ENCODE peak calls at places on chromosomes 7 and 10, in five cellular contexts. F is T-helper 9 cell, R is GM10248, I is osteocyte, T is GM12892. E is an unnamed sample.

GRCh38 chr10:103822052-103822716 is 33.2 kb downstream of the SH3PXD2A start:
- DNase-seq in R (no peak), T (no peak), I (no peak), F (no peak), E (no peak)

GRCh38 chr10:11261687-11262086 is 244.0 kb downstream of the CELF2 start:
- DNase-seq in F (no peak), I (no peak), R (no peak), T (no peak), E (no peak)

GRCh38 chr7:153444591-153444990 is 607.6 kb upstream of the DPP6 start:
- DNase-seq in F (no peak), R (no peak), T (no peak), I (no peak), E (no peak)

GRCh38 chr7:101678138-101678479 is 49.0 kb upstream of the MYL10 start:
- DNase-seq in I (no peak), R (no peak), T (no peak), F (no peak), E (no peak)

GRCh38 chr10:101228682-101229274 is 485 bp downstream of the LBX1 start:
- DNase-seq in F (no peak), I (no peak), T (no peak), R (no peak), E (no peak)

GRCh38 chr10:125217986-125218675 is 57.8 kb upstream of the CTBP2 start:
- DNase-seq in T (no peak), I (no peak), R (no peak), F (no peak), E (no peak)

GRCh38 chr7:877312-878232 is 1.2 kb downstream of the GET4 start:
- DNase-seq in F (no peak), R (no peak), T (no peak), I (no peak), E (no peak)

GRCh38 chr10:77274046-77274795 is 363.4 kb downstream of the KCNMA1 start:
- DNase-seq in I (no peak), T (no peak), R (no peak), F (no peak), E (no peak)

GRCh38 chr7:85065306-85065705 is 121.5 kb downstream of the SEMA3D start:
- DNase-seq in T (no peak), I (no peak), R (no peak), F (no peak), E (no peak)

GRCh38 chr7:78306631-78307030 is 508.1 kb downstream of the PHTF2 start:
- DNase-seq in I (no peak), F (no peak), R (no peak), T (no peak), E (no peak)

GRCh38 chr7:150450491-150450992 is at the start of gene GIMAP8:
- DNase-seq in F (peak), R (peak), T (no peak), I (no peak), E (no peak)

GRCh38 chr10:108465871-108466641 is 1301.5 kb upstream of the SORCS1 start:
- DNase-seq in R (no peak), T (peak), F (no peak), I (no peak), E (peak)

GRCh38 chr10:102814873-102815661 is 22.1 kb downstream of the CYP17A1 start:
- DNase-seq in I (peak), R (no peak), T (no peak), F (no peak), E (no peak)

GRCh38 chr7:111535142-111535541 is 27.1 kb downstream of the IMMP2L start:
- DNase-seq in R (no peak), T (no peak), F (no peak), I (no peak), E (no peak)

GRCh38 chr7:30736291-30736690 is 15.6 kb upstream of the INMT start:
- DNase-seq in F (no peak), R (no peak), I (no peak), T (no peak), E (no peak)

GRCh38 chr10:46022978-46023702 is 7.3 kb downstream of the NCOA4 start:
- DNase-seq in F (peak), R (peak), I (peak), T (peak), E (peak)

GRCh38 chr10:131644287-131644686 is 256.5 kb upstream of the PPP2R2D start:
- DNase-seq in I (peak), F (no peak), R (no peak), T (no peak), E (no peak)

GRCh38 chr7:66921918-66922486 is 977 bp downstream of the TMEM248 start:
- DNase-seq in T (no peak), R (peak), I (no peak), F (peak), E (no peak)

GRCh38 chr10:87053121-87053520 is 33.0 kb downstream of the FAM25A start:
- DNase-seq in F (no peak), T (no peak), R (no peak), I (no peak), E (no peak)

GRCh38 chr10:119217937-119218579 is 10.7 kb downstream of the GRK5 start:
- DNase-seq in T (no peak), F (no peak), R (no peak), I (no peak), E (no peak)

GRCh38 chr10:110684800-110685446 is 40.8 kb downstream of the RBM20 start:
- DNase-seq in I (no peak), F (no peak), T (no peak), R (no peak), E (no peak)